ENCODE peak calls at places on chromosomes 3 and 15, in ten cellular contexts. One of them, this sample, is unnamed.

GRCh38 chr3:18302517-18302916 is 122.6 kb downstream of the SATB1 start:
- DNase-seq in type B pancreatic cell: no peak
- DNase-seq in CD4-positive, CD25-positive, alpha-beta regulatory T cell: no peak
- DNase-seq in NK-92 treated with Interleukin-12 subunit alpha and Interleukin-12 subunit beta, amount 100 ng/mL, for 24 hours: no peak
- DNase-seq in neural crest cell: no peak
- DNase-seq in endothelial cell of umbilical vein: no peak
- DNase-seq in sigmoid colon: peak; percentile 79
- DNase-seq in HEK293T: no peak
- DNase-seq in kidney: no peak
- DNase-seq in GM04504: peak; percentile 15
- DNase-seq in this sample: no peak

GRCh38 chr15:62647195-62647865 is 395.2 kb upstream of the TPM1 start:
- DNase-seq in type B pancreatic cell: no peak
- DNase-seq in CD4-positive, CD25-positive, alpha-beta regulatory T cell: no peak
- DNase-seq in NK-92 treated with Interleukin-12 subunit alpha and Interleukin-12 subunit beta, amount 100 ng/mL, for 24 hours: no peak
- DNase-seq in neural crest cell: no peak
- DNase-seq in endothelial cell of umbilical vein: no peak
- DNase-seq in sigmoid colon: no peak
- DNase-seq in HEK293T: no peak
- DNase-seq in kidney: no peak
- DNase-seq in GM04504: peak; percentile 78
- DNase-seq in this sample: no peak

GRCh38 chr3:56775356-56775914 is 26.3 kb downstream of the ARHGEF3 start:
- DNase-seq in type B pancreatic cell: no peak
- DNase-seq in CD4-positive, CD25-positive, alpha-beta regulatory T cell: no peak
- DNase-seq in NK-92 treated with Interleukin-12 subunit alpha and Interleukin-12 subunit beta, amount 100 ng/mL, for 24 hours: no peak
- DNase-seq in neural crest cell: no peak
- DNase-seq in endothelial cell of umbilical vein: no peak
- DNase-seq in sigmoid colon: peak; percentile 72
- DNase-seq in HEK293T: no peak
- DNase-seq in kidney: no peak
- DNase-seq in GM04504: no peak
- DNase-seq in this sample: no peak

GRCh38 chr3:37800022-37800493 is 61.6 kb upstream of the CTDSPL start:
- DNase-seq in type B pancreatic cell: no peak
- DNase-seq in CD4-positive, CD25-positive, alpha-beta regulatory T cell: no peak
- DNase-seq in NK-92 treated with Interleukin-12 subunit alpha and Interleukin-12 subunit beta, amount 100 ng/mL, for 24 hours: no peak
- DNase-seq in neural crest cell: no peak
- DNase-seq in endothelial cell of umbilical vein: no peak
- DNase-seq in sigmoid colon: no peak
- DNase-seq in HEK293T: no peak
- DNase-seq in kidney: no peak
- DNase-seq in GM04504: no peak
- DNase-seq in this sample: no peak

GRCh38 chr3:170811515-170811914 is 58.5 kb downstream of the RPL22L1 start:
- DNase-seq in type B pancreatic cell: no peak
- DNase-seq in CD4-positive, CD25-positive, alpha-beta regulatory T cell: no peak
- DNase-seq in NK-92 treated with Interleukin-12 subunit alpha and Interleukin-12 subunit beta, amount 100 ng/mL, for 24 hours: no peak
- DNase-seq in neural crest cell: no peak
- DNase-seq in endothelial cell of umbilical vein: peak; percentile 61
- DNase-seq in sigmoid colon: no peak
- DNase-seq in HEK293T: no peak
- DNase-seq in kidney: no peak
- DNase-seq in GM04504: no peak
- DNase-seq in this sample: no peak

GRCh38 chr15:90638241-90638691 is 78.9 kb upstream of the BLM start:
- DNase-seq in type B pancreatic cell: no peak
- DNase-seq in CD4-positive, CD25-positive, alpha-beta regulatory T cell: no peak
- DNase-seq in NK-92 treated with Interleukin-12 subunit alpha and Interleukin-12 subunit beta, amount 100 ng/mL, for 24 hours: no peak
- DNase-seq in neural crest cell: no peak
- DNase-seq in endothelial cell of umbilical vein: no peak
- DNase-seq in sigmoid colon: no peak
- DNase-seq in HEK293T: no peak
- DNase-seq in kidney: peak; percentile 57
- DNase-seq in GM04504: no peak
- DNase-seq in this sample: no peak

GRCh38 chr3:130894130-130894872 is 417 bp downstream of the ATP2C1 start:
- DNase-seq in type B pancreatic cell: peak; percentile 73
- DNase-seq in CD4-positive, CD25-positive, alpha-beta regulatory T cell: no peak
- DNase-seq in NK-92 treated with Interleukin-12 subunit alpha and Interleukin-12 subunit beta, amount 100 ng/mL, for 24 hours: peak; percentile 47
- DNase-seq in neural crest cell: peak; percentile 23
- DNase-seq in endothelial cell of umbilical vein: no peak
- DNase-seq in sigmoid colon: peak; percentile 67
- DNase-seq in HEK293T: peak; percentile 29
- DNase-seq in kidney: peak; percentile 88
- DNase-seq in GM04504: no peak
- DNase-seq in this sample: peak; percentile 48

GRCh38 chr3:33786565-33787327 is 11.7 kb upstream of the PDCD6IP start:
- DNase-seq in type B pancreatic cell: no peak
- DNase-seq in CD4-positive, CD25-positive, alpha-beta regulatory T cell: no peak
- DNase-seq in NK-92 treated with Interleukin-12 subunit alpha and Interleukin-12 subunit beta, amount 100 ng/mL, for 24 hours: no peak
- DNase-seq in neural crest cell: no peak
- DNase-seq in endothelial cell of umbilical vein: no peak
- DNase-seq in sigmoid colon: no peak
- DNase-seq in HEK293T: no peak
- DNase-seq in kidney: no peak
- DNase-seq in GM04504: no peak
- DNase-seq in this sample: no peak

GRCh38 chr15:77824361-77824985 is 191.8 kb upstream of the LINGO1 start:
- DNase-seq in type B pancreatic cell: no peak
- DNase-seq in CD4-positive, CD25-positive, alpha-beta regulatory T cell: no peak
- DNase-seq in NK-92 treated with Interleukin-12 subunit alpha and Interleukin-12 subunit beta, amount 100 ng/mL, for 24 hours: no peak
- DNase-seq in neural crest cell: no peak
- DNase-seq in endothelial cell of umbilical vein: no peak
- DNase-seq in sigmoid colon: no peak
- DNase-seq in HEK293T: no peak
- DNase-seq in kidney: peak; percentile 27
- DNase-seq in GM04504: no peak
- DNase-seq in this sample: no peak

GRCh38 chr15:101038327-101039003 is 119.3 kb downstream of the LRRK1 start:
- DNase-seq in type B pancreatic cell: no peak
- DNase-seq in CD4-positive, CD25-positive, alpha-beta regulatory T cell: no peak
- DNase-seq in NK-92 treated with Interleukin-12 subunit alpha and Interleukin-12 subunit beta, amount 100 ng/mL, for 24 hours: no peak
- DNase-seq in neural crest cell: no peak
- DNase-seq in endothelial cell of umbilical vein: no peak
- DNase-seq in sigmoid colon: no peak
- DNase-seq in HEK293T: no peak
- DNase-seq in kidney: no peak
- DNase-seq in GM04504: no peak
- DNase-seq in this sample: no peak

GRCh38 chr3:120678331-120678845 is 3.7 kb downstream of the HGD start:
- DNase-seq in type B pancreatic cell: no peak
- DNase-seq in CD4-positive, CD25-positive, alpha-beta regulatory T cell: no peak
- DNase-seq in NK-92 treated with Interleukin-12 subunit alpha and Interleukin-12 subunit beta, amount 100 ng/mL, for 24 hours: no peak
- DNase-seq in neural crest cell: no peak
- DNase-seq in endothelial cell of umbilical vein: peak; percentile 95
- DNase-seq in sigmoid colon: no peak
- DNase-seq in HEK293T: peak; percentile 8
- DNase-seq in kidney: no peak
- DNase-seq in GM04504: peak; percentile 42
- DNase-seq in this sample: no peak

GRCh38 chr3:58039609-58040008 is 31.4 kb downstream of the FLNB start:
- DNase-seq in type B pancreatic cell: no peak
- DNase-seq in CD4-positive, CD25-positive, alpha-beta regulatory T cell: no peak
- DNase-seq in NK-92 treated with Interleukin-12 subunit alpha and Interleukin-12 subunit beta, amount 100 ng/mL, for 24 hours: no peak
- DNase-seq in neural crest cell: no peak
- DNase-seq in endothelial cell of umbilical vein: no peak
- DNase-seq in sigmoid colon: peak; percentile 11
- DNase-seq in HEK293T: no peak
- DNase-seq in kidney: no peak
- DNase-seq in GM04504: no peak
- DNase-seq in this sample: no peak

GRCh38 chr3:58299839-58300516 is 6.1 kb upstream of the RPP14 start:
- DNase-seq in type B pancreatic cell: no peak
- DNase-seq in CD4-positive, CD25-positive, alpha-beta regulatory T cell: peak; percentile 7
- DNase-seq in NK-92 treated with Interleukin-12 subunit alpha and Interleukin-12 subunit beta, amount 100 ng/mL, for 24 hours: no peak
- DNase-seq in neural crest cell: no peak
- DNase-seq in endothelial cell of umbilical vein: peak; percentile 70
- DNase-seq in sigmoid colon: no peak
- DNase-seq in HEK293T: no peak
- DNase-seq in kidney: no peak
- DNase-seq in GM04504: peak; percentile 14
- DNase-seq in this sample: no peak

GRCh38 chr3:195863121-195864061 is 45.0 kb downstream of the TNK2 start:
- DNase-seq in type B pancreatic cell: no peak
- DNase-seq in CD4-positive, CD25-positive, alpha-beta regulatory T cell: peak; percentile 46
- DNase-seq in NK-92 treated with Interleukin-12 subunit alpha and Interleukin-12 subunit beta, amount 100 ng/mL, for 24 hours: no peak
- DNase-seq in neural crest cell: peak; percentile 88
- DNase-seq in endothelial cell of umbilical vein: peak; percentile 81
- DNase-seq in sigmoid colon: peak; percentile 96
- DNase-seq in HEK293T: peak; percentile 72
- DNase-seq in kidney: peak; percentile 96
- DNase-seq in GM04504: peak; percentile 75
- DNase-seq in this sample: peak; percentile 43

GRCh38 chr15:85906028-85906427 is 111.3 kb upstream of the KLHL25 start:
- DNase-seq in type B pancreatic cell: no peak
- DNase-seq in CD4-positive, CD25-positive, alpha-beta regulatory T cell: no peak
- DNase-seq in NK-92 treated with Interleukin-12 subunit alpha and Interleukin-12 subunit beta, amount 100 ng/mL, for 24 hours: no peak
- DNase-seq in neural crest cell: no peak
- DNase-seq in endothelial cell of umbilical vein: no peak
- DNase-seq in sigmoid colon: no peak
- DNase-seq in HEK293T: no peak
- DNase-seq in kidney: no peak
- DNase-seq in GM04504: no peak
- DNase-seq in this sample: no peak

GRCh38 chr3:17412950-17413530 is 329.4 kb downstream of the TBC1D5 start:
- DNase-seq in type B pancreatic cell: no peak
- DNase-seq in CD4-positive, CD25-positive, alpha-beta regulatory T cell: peak; percentile 52
- DNase-seq in NK-92 treated with Interleukin-12 subunit alpha and Interleukin-12 subunit beta, amount 100 ng/mL, for 24 hours: no peak
- DNase-seq in neural crest cell: no peak
- DNase-seq in endothelial cell of umbilical vein: peak; percentile 63
- DNase-seq in sigmoid colon: no peak
- DNase-seq in HEK293T: peak; percentile 44
- DNase-seq in kidney: no peak
- DNase-seq in GM04504: peak; percentile 28
- DNase-seq in this sample: peak; percentile 53

GRCh38 chr3:134034005-134034785 is 4.5 kb upstream of the SLCO2A1 start:
- DNase-seq in type B pancreatic cell: no peak
- DNase-seq in CD4-positive, CD25-positive, alpha-beta regulatory T cell: no peak
- DNase-seq in NK-92 treated with Interleukin-12 subunit alpha and Interleukin-12 subunit beta, amount 100 ng/mL, for 24 hours: no peak
- DNase-seq in neural crest cell: no peak
- DNase-seq in endothelial cell of umbilical vein: no peak
- DNase-seq in sigmoid colon: peak; percentile 11
- DNase-seq in HEK293T: no peak
- DNase-seq in kidney: no peak
- DNase-seq in GM04504: no peak
- DNase-seq in this sample: no peak

GRCh38 chr15:49075876-49076275 is 29.6 kb upstream of the SECISBP2L start:
- DNase-seq in type B pancreatic cell: no peak
- DNase-seq in CD4-positive, CD25-positive, alpha-beta regulatory T cell: no peak
- DNase-seq in NK-92 treated with Interleukin-12 subunit alpha and Interleukin-12 subunit beta, amount 100 ng/mL, for 24 hours: no peak
- DNase-seq in neural crest cell: no peak
- DNase-seq in endothelial cell of umbilical vein: peak; percentile 23
- DNase-seq in sigmoid colon: no peak
- DNase-seq in HEK293T: no peak
- DNase-seq in kidney: no peak
- DNase-seq in GM04504: no peak
- DNase-seq in this sample: no peak

GRCh38 chr3:170258105-170258487 is 35.9 kb downstream of the PRKCI start:
- DNase-seq in type B pancreatic cell: no peak
- DNase-seq in CD4-positive, CD25-positive, alpha-beta regulatory T cell: no peak
- DNase-seq in NK-92 treated with Interleukin-12 subunit alpha and Interleukin-12 subunit beta, amount 100 ng/mL, for 24 hours: no peak
- DNase-seq in neural crest cell: no peak
- DNase-seq in endothelial cell of umbilical vein: no peak
- DNase-seq in sigmoid colon: no peak
- DNase-seq in HEK293T: no peak
- DNase-seq in kidney: no peak
- DNase-seq in GM04504: no peak
- DNase-seq in this sample: no peak